ENCODE peak calls at places on chromosomes 11 and 22, in four cellular contexts. One of them, this sample, is unnamed.

GRCh38 chr11:1254086-1254648 is 31.3 kb downstream of the MUC5B start:
- DNase-seq in cardiac muscle cell: no peak
- DNase-seq in right atrium auricular region: no peak
- DNase-seq in thoracic aorta: no peak
- DNase-seq in this sample: no peak

GRCh38 chr11:126890561-126890960 is 110.0 kb downstream of the KIRREL3 start:
- DNase-seq in thoracic aorta: no peak
- DNase-seq in cardiac muscle cell: peak
- DNase-seq in right atrium auricular region: no peak
- DNase-seq in this sample: no peak

GRCh38 chr22:38246046-38246658 is 26.7 kb downstream of the TMEM184B start:
- DNase-seq in cardiac muscle cell: no peak
- DNase-seq in right atrium auricular region: no peak
- DNase-seq in thoracic aorta: no peak
- DNase-seq in this sample: no peak

GRCh38 chr11:64074239-64074638 is 38.5 kb downstream of the FLRT1 start:
- DNase-seq in cardiac muscle cell: no peak
- DNase-seq in thoracic aorta: no peak
- DNase-seq in right atrium auricular region: no peak
- DNase-seq in this sample: no peak

GRCh38 chr11:15770798-15771414 is 585.4 kb downstream of the SOX6 start:
- DNase-seq in thoracic aorta: no peak
- DNase-seq in right atrium auricular region: no peak
- DNase-seq in cardiac muscle cell: peak
- DNase-seq in this sample: no peak

GRCh38 chr22:19751497-19752245 is 8.9 kb upstream of the TBX1 start:
- DNase-seq in thoracic aorta: no peak
- DNase-seq in right atrium auricular region: no peak
- DNase-seq in cardiac muscle cell: no peak
- DNase-seq in this sample: no peak

GRCh38 chr22:20118572-20119020 is 1.6 kb upstream of the TRMT2A start:
- DNase-seq in cardiac muscle cell: no peak
- DNase-seq in thoracic aorta: no peak
- DNase-seq in right atrium auricular region: no peak
- DNase-seq in this sample: peak

GRCh38 chr11:86395061-86395551 is 20.4 kb downstream of the CCDC81 start:
- DNase-seq in right atrium auricular region: no peak
- DNase-seq in cardiac muscle cell: peak
- DNase-seq in thoracic aorta: no peak
- DNase-seq in this sample: peak

GRCh38 chr22:42553475-42554361 is at the start of gene SERHL2:
- DNase-seq in right atrium auricular region: peak
- DNase-seq in thoracic aorta: peak
- DNase-seq in cardiac muscle cell: peak
- DNase-seq in this sample: peak
- H3K4me3 ChIP-seq in right atrium auricular region: peak
- H3K4me3 ChIP-seq in thoracic aorta: peak
- H3K4me3 ChIP-seq in cardiac muscle cell: peak
- H3K4me3 ChIP-seq in this sample: peak

DNA sequence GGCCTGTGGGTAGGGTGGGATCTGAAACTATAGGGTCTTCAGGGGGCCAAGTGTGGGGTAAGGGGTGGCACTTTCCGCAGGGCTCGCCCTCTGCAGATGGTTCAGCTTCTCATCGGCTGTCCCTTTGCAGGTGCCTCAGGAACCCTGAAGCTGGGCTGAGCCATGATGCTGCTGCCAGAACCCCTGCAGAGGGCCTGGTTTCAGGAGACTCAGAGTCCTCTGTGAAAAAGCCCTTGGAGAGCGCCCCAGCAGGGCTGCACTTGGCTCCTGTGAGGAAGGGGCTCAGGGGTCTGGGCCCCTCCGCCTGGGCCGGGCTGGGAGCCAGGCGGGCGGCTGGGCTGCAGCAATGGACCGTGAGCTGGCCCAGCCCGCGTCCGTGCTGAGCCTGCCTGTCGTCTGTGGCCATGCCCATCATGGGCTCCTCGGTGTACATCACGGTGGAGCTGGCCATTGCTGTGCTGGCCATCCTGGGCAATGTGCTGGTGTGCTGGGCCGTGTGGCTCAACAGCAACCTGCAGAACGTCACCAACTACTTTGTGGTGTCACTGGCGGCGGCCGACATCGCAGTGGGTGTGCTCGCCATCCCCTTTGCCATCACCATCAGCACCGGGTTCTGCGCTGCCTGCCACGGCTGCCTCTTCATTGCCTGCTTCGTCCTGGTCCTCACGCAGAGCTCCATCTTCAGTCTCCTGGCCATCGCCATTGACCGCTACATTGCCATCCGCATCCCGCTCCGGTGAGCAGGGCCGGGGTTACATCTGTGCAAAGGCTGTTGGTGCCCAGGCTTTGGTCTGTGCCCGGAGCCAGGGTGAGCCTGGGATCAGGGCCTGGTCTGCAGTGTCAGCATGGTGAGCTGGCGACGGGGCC is 5.8 kb downstream of the ADORA2A start:
- DNase-seq in thoracic aorta: no peak
- DNase-seq in right atrium auricular region: no peak
- DNase-seq in cardiac muscle cell: no peak
- DNase-seq in this sample: no peak
- H3K4me3 ChIP-seq in thoracic aorta: no peak
- H3K4me3 ChIP-seq in right atrium auricular region: no peak
- H3K4me3 ChIP-seq in cardiac muscle cell: no peak
- H3K4me3 ChIP-seq in this sample: no peak

DNA sequence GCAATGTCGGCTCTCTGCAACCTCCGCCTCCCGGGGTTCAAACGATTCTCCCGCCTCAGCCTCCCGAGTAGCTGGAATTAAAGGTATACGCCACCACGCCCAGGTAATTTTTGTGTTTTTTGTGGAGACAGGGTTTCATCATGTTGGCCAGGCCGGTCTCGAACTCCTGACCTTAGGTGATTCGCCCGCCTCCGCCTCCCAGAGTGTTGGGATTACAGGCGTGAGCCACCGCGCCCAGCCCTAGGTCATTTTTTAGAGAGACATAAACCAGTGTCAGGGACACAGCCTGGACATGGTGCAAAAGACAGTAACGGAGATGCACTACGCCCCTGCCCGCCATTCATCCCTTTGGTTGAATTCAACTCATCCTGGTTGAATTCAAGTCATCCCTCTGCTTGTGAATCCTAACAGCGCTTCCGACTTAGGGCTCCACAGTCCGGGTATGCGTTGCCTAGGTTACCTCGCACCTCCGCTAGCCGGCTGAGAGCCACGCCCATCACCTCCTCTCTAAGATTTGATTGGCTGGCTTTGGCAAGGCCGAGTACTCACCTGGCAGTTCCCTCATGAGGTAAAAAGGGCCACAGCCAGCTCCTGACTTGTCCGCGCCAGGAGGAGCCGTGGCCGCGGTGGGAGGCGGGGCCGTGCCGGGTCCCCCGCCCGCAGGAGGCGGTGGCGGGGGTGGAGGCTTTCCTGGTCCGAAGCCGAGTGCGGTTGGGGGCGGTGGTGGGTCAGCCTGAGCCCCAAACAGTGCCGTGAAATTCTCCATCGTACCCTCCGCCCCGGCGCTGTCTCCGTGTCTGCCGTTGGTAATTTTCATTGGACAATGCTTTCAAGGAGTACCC is at the start of gene MED19:
- DNase-seq in thoracic aorta: peak
- DNase-seq in right atrium auricular region: peak
- DNase-seq in cardiac muscle cell: peak
- DNase-seq in this sample: peak
- H3K4me3 ChIP-seq in thoracic aorta: peak
- H3K4me3 ChIP-seq in right atrium auricular region: peak
- H3K4me3 ChIP-seq in cardiac muscle cell: peak
- H3K4me3 ChIP-seq in this sample: peak

DNA sequence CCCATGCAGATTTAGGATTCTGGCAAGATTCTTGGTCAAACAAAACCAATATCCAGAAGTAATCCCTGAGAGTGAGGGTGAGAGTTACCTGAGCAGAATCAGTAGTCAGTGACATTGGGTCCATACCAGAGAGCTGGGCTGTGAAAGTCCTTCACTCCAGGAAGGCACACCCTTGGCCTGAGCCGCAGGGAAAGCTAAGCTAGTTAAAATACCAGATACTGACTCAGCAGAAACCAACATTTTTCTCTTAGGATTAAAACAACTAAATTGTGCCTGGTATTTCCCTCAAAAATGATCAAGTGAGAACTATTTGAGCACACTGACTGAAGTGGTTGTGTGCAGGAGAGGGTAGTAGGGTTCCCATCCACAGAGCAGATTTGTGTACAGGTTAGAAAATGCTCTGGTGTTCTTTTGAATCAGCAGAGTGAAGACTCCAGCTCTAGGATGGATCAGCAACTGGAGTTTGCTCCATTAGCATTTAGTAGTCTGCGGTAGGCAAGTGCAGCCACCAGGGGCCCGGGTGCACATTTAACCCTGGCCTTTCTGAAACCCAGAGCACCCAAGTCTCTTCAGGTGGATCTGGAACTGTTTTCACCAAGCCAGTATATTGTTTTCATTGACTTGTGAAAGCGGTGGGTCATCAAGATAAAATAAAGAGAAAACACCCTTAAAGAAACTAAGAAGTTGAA is 100.7 kb upstream of the CLPB start:
- DNase-seq in right atrium auricular region: no peak
- DNase-seq in thoracic aorta: no peak
- DNase-seq in cardiac muscle cell: peak
- DNase-seq in this sample: no peak
- H3K4me3 ChIP-seq in right atrium auricular region: no peak
- H3K4me3 ChIP-seq in thoracic aorta: no peak
- H3K4me3 ChIP-seq in cardiac muscle cell: no peak
- H3K4me3 ChIP-seq in this sample: no peak